ENCODE peak calls at places on chromosome 2, in eight cellular contexts. F is right lobe of liver, D is IMR-90, J is fibroblast of lung, V is right atrium auricular region, R is hepatocyte, Y is mammary epithelial cell, P is foreskin fibroblast. A is an unnamed sample.

GRCh38 chr2:189302274-189302948 is 122.8 kb upstream of the COL5A2 start:
- DNase-seq in R (no peak), D (peak; percentile 23), Y (peak; percentile 78), V (no peak), F (no peak), J (no peak), P (peak; percentile 40), A (no peak)

GRCh38 chr2:18178736-18179349 is 300.4 kb downstream of the KCNS3 start:
- DNase-seq in R (peak; percentile 67), D (peak; percentile 38), V (no peak), Y (peak; percentile 26), P (peak; percentile 78), J (peak; percentile 60), F (no peak), A (peak; percentile 48)

GRCh38 chr2:203626952-203627681 is 79.3 kb upstream of the CD28 start:
- DNase-seq in J (peak; percentile 82), V (no peak), R (peak; percentile 38), F (no peak), D (peak; percentile 86), Y (no peak), P (peak; percentile 70), A (peak; percentile 42)

GRCh38 chr2:137797630-137798029 is 166.6 kb upstream of the HNMT start:
- DNase-seq in P (no peak), Y (no peak), R (no peak), J (no peak), F (no peak), D (no peak), V (no peak), A (no peak)

GRCh38 chr2:233865838-233866237 is 2.3 kb downstream of the MSL3B start:
- DNase-seq in Y (no peak), R (no peak), D (no peak), P (no peak), F (no peak), J (no peak), V (no peak), A (no peak)

GRCh38 chr2:200618590-200619021 is 32.8 kb downstream of the AOX1 start:
- DNase-seq in F (no peak), V (no peak), D (peak; percentile 78), Y (no peak), R (peak; percentile 16), P (peak; percentile 91), J (peak; percentile 89), A (peak; percentile 63)

GRCh38 chr2:234451852-234452625 is 44.8 kb downstream of the ARL4C start:
- DNase-seq in R (peak; percentile 28), V (no peak), F (no peak), Y (peak; percentile 61), D (peak; percentile 98), J (peak; percentile 93), P (peak; percentile 77), A (peak; percentile 91)

GRCh38 chr2:236177604-236177966 is 9.4 kb upstream of the GBX2 start:
- DNase-seq in D (peak; percentile 16), J (peak; percentile 19), V (no peak), Y (no peak), P (peak; percentile 37), R (peak; percentile 66), F (no peak), A (peak; percentile 39)

GRCh38 chr2:241858206-241859016 is at the start of gene PDCD1:
- DNase-seq in F (no peak), Y (no peak), P (no peak), R (no peak), D (no peak), J (no peak), V (no peak), A (no peak)

GRCh38 chr2:20637147-20637546 is 13.8 kb downstream of the HS1BP3 start:
- DNase-seq in F (no peak), V (no peak), R (no peak), J (no peak), D (no peak), Y (no peak), P (no peak), A (no peak)

GRCh38 chr2:11397513-11397912 is 53.1 kb upstream of the ROCK2 start:
- DNase-seq in V (no peak), J (no peak), D (no peak), Y (no peak), P (peak; percentile 61), F (no peak), R (no peak), A (no peak)

GRCh38 chr2:83112863-83113262 is 1346.2 kb downstream of the SUCLG1 start:
- DNase-seq in V (no peak), R (no peak), Y (no peak), F (no peak), J (peak; percentile 25), D (peak; percentile 0), P (peak; percentile 14), A (peak; percentile 0)

GRCh38 chr2:175880-176800 is 87.7 kb downstream of the SH3YL1 start:
- DNase-seq in Y (peak; percentile 44), V (no peak), J (peak; percentile 51), P (peak; percentile 27), D (peak; percentile 1), R (peak; percentile 33), F (no peak), A (peak; percentile 4)

GRCh38 chr2:74025971-74026612 is 41.4 kb downstream of the TET3 start:
- DNase-seq in V (no peak), D (peak; percentile 45), J (peak; percentile 13), P (peak; percentile 79), R (no peak), Y (peak; percentile 40), F (no peak), A (no peak)

DNA sequence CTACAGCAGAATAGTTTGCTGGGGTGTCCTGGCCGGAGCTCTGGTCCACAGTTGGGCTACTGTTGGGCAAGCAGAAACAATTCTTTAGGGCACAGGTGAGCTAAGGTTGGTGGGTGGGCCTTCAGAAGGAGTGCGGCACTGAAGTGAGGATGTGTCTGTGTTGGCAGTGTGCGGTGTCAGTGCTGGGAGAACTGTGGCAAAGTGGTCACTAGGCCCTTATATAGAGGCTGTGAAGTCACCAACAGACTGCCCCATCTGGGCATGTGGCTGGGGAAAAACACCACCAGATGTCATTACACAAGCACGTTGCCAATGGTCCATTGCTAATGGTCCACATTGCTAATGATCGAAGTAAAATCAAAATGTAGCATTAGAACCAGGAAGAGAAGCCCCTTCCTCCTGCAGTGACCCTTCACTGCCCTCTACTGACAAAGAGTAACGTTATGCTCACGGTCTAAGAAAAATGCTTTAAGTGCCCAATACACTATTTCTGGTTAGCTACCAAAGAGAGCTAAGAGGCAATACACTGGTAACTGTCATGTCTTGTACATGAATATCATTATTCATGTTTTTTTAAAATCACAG is 21.3 kb downstream of the SCN1A start:
- DNase-seq in Y (no peak), R (peak; percentile 13), D (peak; percentile 23), V (no peak), F (no peak), P (peak; percentile 44), J (peak; percentile 62), A (peak; percentile 66)
- TF ChIP-seq CTCF in Y (peak; percentile 26), R (peak; percentile 41), D (peak; percentile 45), V (no peak), F (no peak), P (no peak), J (peak; percentile 73), A (peak; percentile 66)

GRCh38 chr2:97755491-97755890 is 42.1 kb downstream of the ZAP70 start:
- DNase-seq in Y (no peak), F (no peak), P (no peak), R (no peak), D (no peak), J (no peak), V (no peak), A (no peak)
- H3K4me3 ChIP-seq in Y (no peak overlapping the region), F (no peak overlapping the region), P (no peak overlapping the region), R (no peak overlapping the region), D (no peak overlapping the region), J (no peak overlapping the region), V (no peak overlapping the region), A (no peak overlapping the region)

DNA sequence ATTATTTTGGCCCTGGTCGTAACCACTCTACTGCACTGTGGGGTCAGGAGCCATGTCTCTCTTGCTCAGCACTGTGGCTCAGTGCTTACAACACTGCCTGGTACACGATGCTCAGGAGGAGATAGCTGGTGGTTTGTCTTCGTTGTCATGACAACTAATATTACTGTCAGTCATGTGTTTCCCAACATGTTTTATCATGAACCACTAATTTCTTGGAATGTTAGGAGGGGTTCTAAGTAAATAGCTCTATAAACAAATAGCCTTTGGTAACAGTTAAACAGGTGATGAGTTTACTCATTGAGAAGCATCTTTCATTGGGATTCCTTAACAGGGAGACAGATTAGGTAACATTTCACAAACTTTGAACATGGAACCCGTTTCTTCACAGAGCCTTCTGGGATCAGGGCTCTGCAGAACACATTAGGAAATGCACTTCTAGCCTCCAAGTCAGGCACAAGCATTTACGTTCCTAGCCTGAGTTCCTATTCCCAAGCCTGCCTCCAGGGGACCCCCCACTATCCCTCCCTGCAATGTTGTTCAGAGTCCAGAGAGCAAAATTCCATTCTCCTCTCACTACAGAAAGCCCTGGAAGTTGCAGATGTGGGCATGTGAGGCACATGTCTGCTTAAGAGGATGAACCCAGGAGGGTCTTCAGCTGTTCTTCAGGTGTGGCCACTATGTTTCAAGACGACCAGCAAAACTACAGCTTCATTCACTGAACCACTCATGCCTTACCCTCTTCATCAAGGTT is 6.4 kb upstream of the RBM44 start:
- DNase-seq in V (no peak), R (peak; percentile 30), F (no peak), Y (peak; percentile 29), P (peak; percentile 33), J (no peak), D (peak; percentile 5), A (peak; percentile 26)
- TF ChIP-seq CTCF in V (no peak), R (no peak), F (no peak), Y (peak; percentile 7), P (peak; percentile 26), J (peak; percentile 22), D (peak; percentile 19), A (peak; percentile 42)

GRCh38 chr2:133271105-133271504 is 297.2 kb downstream of the NCKAP5 start:
- DNase-seq in J (peak; percentile 15), Y (no peak), P (no peak), D (peak; percentile 61), R (no peak), F (no peak), V (no peak), A (peak; percentile 56)

GRCh38 chr2:133264951-133265949 is 303.0 kb downstream of the NCKAP5 start:
- DNase-seq in R (peak; percentile 9), F (peak; percentile 64), D (no peak), Y (no peak), P (peak; percentile 9), J (no peak), V (no peak), A (no peak)

GRCh38 chr2:133266075-133266925 is 302.0 kb downstream of the NCKAP5 start:
- DNase-seq in P (peak; percentile 28), Y (peak; percentile 33), F (no peak), V (no peak), J (peak; percentile 36), D (no peak), R (peak; percentile 17), A (no peak)

GRCh38 chr2:133270550-133270949 is 297.7 kb downstream of the NCKAP5 start:
- DNase-seq in P (no peak), R (no peak), D (no peak), F (no peak), J (no peak), V (no peak), Y (no peak), A (no peak)

DNA sequence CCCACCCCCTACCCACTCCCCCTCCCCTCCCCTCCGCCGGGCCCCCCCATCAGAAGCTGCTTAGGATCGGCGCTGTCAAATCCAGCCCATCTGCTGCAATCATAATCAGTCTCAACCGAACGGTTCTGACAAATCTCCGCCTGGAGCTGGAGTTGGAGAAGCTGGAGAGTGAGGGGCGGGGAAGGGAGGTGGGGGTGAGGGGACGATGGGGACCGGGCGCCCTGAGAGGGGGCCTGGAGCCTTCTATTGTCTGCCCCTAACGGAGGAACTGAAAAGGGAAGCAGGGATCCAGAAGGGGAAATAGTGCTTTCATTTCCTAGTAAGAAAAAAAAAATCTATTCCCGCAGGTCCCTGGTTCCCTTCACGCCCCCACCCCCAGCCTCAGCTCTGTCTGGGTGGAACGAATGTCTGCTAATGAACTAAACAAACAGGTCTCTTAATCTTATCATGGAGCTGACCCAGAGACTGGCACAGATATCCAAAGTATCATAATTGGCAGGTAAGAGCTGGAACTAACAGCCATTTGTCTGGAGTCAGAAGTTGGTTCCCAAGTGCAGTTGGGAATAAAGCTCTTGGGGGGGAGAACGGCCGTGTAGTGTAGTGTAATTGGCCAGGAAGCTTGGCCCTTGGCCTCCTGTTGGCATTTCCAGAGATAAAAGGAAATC is 301.2 kb downstream of the NCKAP5 start:
- DNase-seq in P (peak; percentile 10), F (no peak), J (no peak), V (no peak), D (no peak), R (no peak), Y (peak; percentile 1), A (no peak)
- H3K4me3 ChIP-seq in P (peak overlapping the region; percentile 58), F (peak overlapping the region; percentile 60), J (peak overlapping the region; percentile 58), V (peak overlapping the region; percentile 32), D (peak overlapping the region; percentile 63), R (peak overlapping the region; percentile 27), Y (peak overlapping the region; percentile 57), A (no peak overlapping the region)